ENCODE peak calls at places on chromosome 2, in six cellular contexts. A is K562, P is HCT116, N is H1, W is HepG2, J is GM12878. F is an unnamed sample. For H3K4me1 and H3K27me3, the result is how much of the 10 kb centered on the place peaks cover.

GRCh38 chr2:56483081-56483480 is 299.3 kb downstream of the CCDC85A start:
- DNase-seq in A (no peak), P (no peak), N (no peak), W (no peak), J (no peak), F (no peak)

GRCh38 chr2:99609851-99610381 is 120.1 kb upstream of the REV1 start:
- DNase-seq in A (no peak), P (no peak), N (no peak), W (no peak), J (no peak), F (no peak)

GRCh38 chr2:210363261-210363660 is 48.3 kb upstream of the MYL1 start:
- DNase-seq in A (no peak), P (no peak), N (no peak), W (peak), J (no peak), F (no peak)

GRCh38 chr2:159712194-159712928 is at the start of gene MARCHF7:
- DNase-seq in A (peak), P (peak), N (peak), W (peak), J (peak), F (peak)

GRCh38 chr2:99777266-99777640 is 287.4 kb upstream of the REV1 start:
- DNase-seq in A (no peak), P (no peak), N (no peak), W (no peak), J (no peak), F (no peak)

GRCh38 chr2:71935291-71935848 is 212.3 kb downstream of the CYP26B1 start:
- DNase-seq in A (peak), P (no peak), N (peak), W (no peak), J (no peak), F (no peak)

GRCh38 chr2:168246483-168247340 is 683 bp downstream of the STK39 start:
- DNase-seq in A (peak), P (no peak), N (peak), W (peak), J (no peak), F (peak)

GRCh38 chr2:169799555-169799954 is 884 bp downstream of the SSB start:
- DNase-seq in A (peak), P (no peak), N (no peak), W (peak), J (no peak), F (no peak)

GRCh38 chr2:144265654-144266053 is 254.3 kb downstream of the ZEB2 start:
- DNase-seq in A (no peak), P (no peak), N (no peak), W (no peak), J (no peak), F (no peak)

GRCh38 chr2:69554981-69555380 is 88.6 kb downstream of the AAK1 start:
- DNase-seq in A (no peak), P (no peak), N (no peak), W (no peak), J (peak), F (no peak)

GRCh38 chr2:31828891-31829290 is 181.9 kb downstream of the MEMO1 start:
- DNase-seq in A (no peak), P (no peak), N (no peak), W (no peak), J (no peak), F (no peak)

GRCh38 chr2:231132126-231132525 is 7.3 kb upstream of the HTR2B start:
- DNase-seq in A (no peak), P (no peak), N (no peak), W (no peak), J (no peak), F (no peak)

DNA sequence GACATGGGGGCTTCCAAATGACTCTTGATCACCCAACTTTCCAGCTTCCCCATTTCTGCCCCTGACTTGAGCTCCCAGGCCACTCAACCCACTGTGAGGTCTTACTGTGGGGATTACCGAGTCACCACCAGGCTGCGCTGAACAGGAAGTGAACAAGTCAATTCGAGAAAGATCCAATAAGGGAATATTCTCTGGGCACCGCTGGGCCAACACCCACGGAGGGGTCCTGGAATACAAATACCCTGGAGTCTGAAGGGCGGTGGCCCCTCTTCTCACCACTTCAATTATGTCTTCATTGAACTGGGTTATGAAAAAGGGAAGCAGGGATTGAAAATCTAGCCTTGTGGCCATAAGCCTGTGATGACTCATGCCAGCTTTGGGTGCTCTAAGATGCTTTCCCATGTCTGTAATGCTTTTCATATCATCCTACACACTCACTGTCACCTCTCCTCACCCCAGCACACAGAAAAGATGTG is 37.7 kb downstream of the BCL11A start:
- DNase-seq in A (no peak), P (no peak), N (peak), W (no peak), J (peak), F (no peak)
- H3K4me1 ChIP-seq in A (under half), P (under half), N (half or more), W (under half), J (half or more), F (under half)

DNA sequence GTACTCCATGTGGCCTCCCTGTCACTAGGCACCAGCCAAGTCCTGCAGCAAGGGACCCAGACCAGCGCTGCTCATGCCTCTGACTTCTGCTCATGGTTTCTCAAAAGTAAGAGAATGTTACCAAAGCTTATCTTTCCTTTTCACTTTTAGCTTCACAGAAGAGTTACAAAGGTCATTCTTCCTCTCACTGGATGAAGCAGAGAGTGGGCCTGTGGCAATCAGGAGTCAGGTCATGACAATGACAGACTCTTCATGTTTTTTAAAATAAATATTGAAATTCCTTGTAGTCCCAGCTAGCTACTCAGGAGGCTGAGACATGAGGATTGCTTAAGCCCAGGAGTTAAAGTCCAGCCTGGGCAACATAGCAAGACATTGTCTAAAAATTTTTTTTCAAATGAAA is 126.1 kb downstream of the OSR1 start:
- DNase-seq in A (no peak), P (no peak), N (no peak), W (peak), J (no peak), F (no peak)
- H3K27me3 ChIP-seq in A (under half), P (under half), N (under half), W (under half), J (under half), F (under half)

GRCh38 chr2:190882831-190883582 is 2.4 kb downstream of the GLS start:
- DNase-seq in A (no peak), P (no peak), N (no peak), W (no peak), J (no peak), F (no peak)

GRCh38 chr2:190891370-190891769 is 10.7 kb downstream of the GLS start:
- DNase-seq in A (no peak), P (no peak), N (no peak), W (no peak), J (peak), F (no peak)

GRCh38 chr2:190888449-190888848 is 7.8 kb downstream of the GLS start:
- DNase-seq in A (no peak), P (no peak), N (no peak), W (no peak), J (no peak), F (no peak)

GRCh38 chr2:190889175-190889943 is 8.7 kb downstream of the GLS start:
- DNase-seq in A (no peak), P (no peak), N (no peak), W (no peak), J (no peak), F (no peak)

GRCh38 chr2:190887089-190887488 is 6.5 kb downstream of the GLS start:
- DNase-seq in A (no peak), P (no peak), N (no peak), W (no peak), J (peak), F (no peak)
- TF ChIP-seq ZNF274 in A (no peak), P (no peak), N (no peak), W (no peak), J (no peak), F (no peak)

GRCh38 chr2:27955762-27956161 is 65.2 kb downstream of the BABAM2 start:
- DNase-seq in A (no peak), P (no peak), N (no peak), W (no peak), J (no peak), F (no peak)
- H3K4me1 ChIP-seq in A (under half), P (under half), N (under half), W (half or more), J (under half), F (under half)

DNA sequence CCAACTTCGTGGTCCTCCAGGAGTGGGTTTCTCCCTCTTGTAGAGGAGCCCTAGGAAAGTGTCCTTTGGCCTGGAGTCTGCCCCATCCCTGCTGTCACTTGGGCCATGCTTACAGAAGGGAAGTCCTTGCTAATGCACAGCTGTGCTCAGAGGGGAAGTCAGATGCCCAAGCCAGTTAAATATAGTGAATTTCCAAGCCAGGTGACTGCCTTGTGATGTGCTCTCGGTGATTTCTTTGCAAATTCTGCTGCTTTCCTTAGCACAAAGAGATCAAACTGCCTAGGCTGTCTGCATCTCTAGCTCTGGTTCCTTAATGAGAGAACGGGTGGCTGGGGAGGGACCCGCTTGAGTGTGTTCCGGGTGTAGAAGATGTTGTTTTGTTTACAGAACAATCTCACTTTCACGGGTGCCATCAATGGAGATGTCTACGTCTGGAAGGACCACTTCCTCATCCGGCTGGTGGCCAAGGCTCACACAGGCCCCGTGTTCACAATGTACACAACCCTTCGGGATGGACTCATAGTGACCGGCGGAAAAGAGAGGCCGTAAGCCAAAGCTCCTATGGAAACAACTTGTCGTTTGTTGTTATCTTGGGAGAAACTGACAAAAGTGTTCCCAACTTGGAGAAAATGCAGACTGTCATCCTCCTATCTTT is 91.4 kb downstream of the RTN4 start:
- DNase-seq in A (no peak), P (no peak), N (no peak), W (no peak), J (no peak), F (no peak)
- H3K27me3 ChIP-seq in A (under half), P (under half), N (under half), W (under half), J (under half), F (under half)

DNA sequence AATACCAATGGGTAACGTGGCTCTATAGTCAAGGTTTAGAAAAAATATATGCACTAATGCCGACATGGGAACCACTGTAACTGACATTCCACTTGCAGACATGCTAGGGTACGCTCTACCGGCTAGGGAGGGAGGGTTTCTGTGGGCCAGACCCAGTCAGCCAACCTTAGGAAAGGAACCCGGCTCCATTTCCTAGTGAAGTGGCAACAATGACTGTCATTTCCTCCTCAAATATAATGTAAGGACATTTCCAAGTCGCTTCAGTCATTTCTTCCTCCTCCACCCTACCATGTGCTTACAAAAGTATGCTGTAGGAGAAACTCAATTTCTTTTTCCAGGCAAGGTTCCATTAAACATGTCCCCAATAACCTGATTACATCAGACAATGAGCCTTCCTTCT is 64.4 kb upstream of the PSMD14 start:
- DNase-seq in A (no peak), P (no peak), N (no peak), W (no peak), J (no peak), F (no peak)
- TF ChIP-seq ZNF274 in A (no peak), P (no peak), N (no peak), W (no peak), J (no peak), F (no peak)

F was measured in NT2/D1.